ENCODE peak calls at places on chromosomes 3 and 15, in seven cellular contexts. L is HFF-Myc, X is dorsolateral prefrontal cortex, Y is GM06990, M is activated T-cell treated with anti-CD3 and anti-CD28 coated beads for 1 hour, G is NCI-H2171, Q is A673. W is an unnamed sample.
A peak's percentile ranks its signal among the peaks of the same experiment; 100 is the strongest.

GRCh38 chr15:95512906-95513305 is 817.6 kb upstream of the NR2F2 start:
- DNase-seq in Q (no peak), X (no peak), Y (no peak), M (no peak), G (no peak), L (no peak), W (no peak)

GRCh38 chr3:112364291-112364690 is 31.3 kb downstream of the CD200 start:
- DNase-seq in G (no peak), Y (peak; percentile 29), X (no peak), L (no peak), M (no peak), Q (no peak), W (no peak)

GRCh38 chr3:169573129-169573528 is 90.4 kb downstream of the MECOM start:
- DNase-seq in G (no peak), Q (no peak), L (no peak), X (no peak), Y (no peak), M (no peak), W (no peak)

GRCh38 chr15:50907866-50908208 is 646 bp upstream of the AP4E1 start:
- DNase-seq in Y (no peak), G (peak; percentile 34), L (no peak), Q (peak; percentile 55), X (no peak), M (peak; percentile 34), W (no peak)

GRCh38 chr3:139994891-139995290 is 59.9 kb downstream of the CLSTN2 start:
- DNase-seq in Y (no peak), L (no peak), X (no peak), M (no peak), Q (no peak), G (no peak), W (no peak)

GRCh38 chr15:70470556-70471191 is 292.7 kb downstream of the UACA start:
- DNase-seq in L (no peak), G (no peak), M (no peak), X (no peak), Y (no peak), Q (no peak), W (no peak)

GRCh38 chr3:138935864-138936762 is 10.8 kb downstream of the FOXL2 start:
- DNase-seq in L (no peak), Q (peak; percentile 61), Y (peak; percentile 63), G (peak; percentile 47), X (no peak), M (peak; percentile 58), W (no peak)

GRCh38 chr3:148974726-148975125 is 16.6 kb upstream of the GYG1 start:
- DNase-seq in Q (no peak), L (no peak), G (no peak), M (no peak), X (no peak), Y (no peak), W (no peak)

GRCh38 chr3:195803309-195803908 is 8.3 kb downstream of the MUC4 start:
- DNase-seq in G (no peak), L (no peak), Q (no peak), X (peak; percentile 35), M (no peak), Y (no peak), W (no peak)

GRCh38 chr3:70433091-70433490 is 120.7 kb upstream of the MDFIC2 start:
- DNase-seq in X (no peak), L (no peak), Q (no peak), Y (no peak), G (no peak), M (no peak), W (no peak)

GRCh38 chr3:172138031-172138538 is 98.7 kb downstream of the FNDC3B start:
- DNase-seq in G (no peak), Q (no peak), Y (no peak), X (no peak), M (no peak), L (no peak), W (no peak)

GRCh38 chr15:80152180-80152895 is 461 bp upstream of the FAH start:
- DNase-seq in Q (peak; percentile 95), M (peak; percentile 79), X (peak; percentile 85), L (peak; percentile 67), G (peak; percentile 89), Y (peak; percentile 91), W (peak; percentile 50)

GRCh38 chr15:68425428-68426060 is 6.4 kb downstream of the ITGA11 start:
- DNase-seq in X (no peak), Q (no peak), L (no peak), G (no peak), M (no peak), Y (no peak), W (no peak)

W was measured in brain pericyte.